ENCODE peak calls at places on chromosomes 11 and 22, in five cellular contexts. One of them, this sample, is unnamed.

GRCh38 chr22:16955678-16956210 is 52.3 kb downstream of the GAB4 start:
- DNase-seq in trophoblast cell: no peak
- DNase-seq in neuronal stem cell: no peak
- DNase-seq in H9: no peak
- DNase-seq in H1: peak
- DNase-seq in this sample: no peak

GRCh38 chr22:42994917-42995562 is 19.9 kb downstream of the PACSIN2 start:
- DNase-seq in trophoblast cell: no peak
- DNase-seq in neuronal stem cell: no peak
- DNase-seq in H1: no peak
- DNase-seq in H9: no peak
- DNase-seq in this sample: peak

GRCh38 chr11:18608373-18608772 is 8.8 kb downstream of the MISFA start:
- DNase-seq in trophoblast cell: no peak
- DNase-seq in neuronal stem cell: no peak
- DNase-seq in H9: no peak
- DNase-seq in H1: no peak
- DNase-seq in this sample: no peak

GRCh38 chr22:19820880-19821522 is 33.7 kb downstream of the GNB1L start:
- DNase-seq in H9: peak
- DNase-seq in trophoblast cell: no peak
- DNase-seq in H1: peak
- DNase-seq in neuronal stem cell: no peak
- DNase-seq in this sample: no peak

GRCh38 chr11:43282607-43283440 is 29.0 kb upstream of the API5 start:
- DNase-seq in H9: peak
- DNase-seq in H1: peak
- DNase-seq in neuronal stem cell: peak
- DNase-seq in trophoblast cell: peak
- DNase-seq in this sample: peak

GRCh38 chr22:41919357-41920224 is 4.7 kb upstream of the SHISA8 start:
- DNase-seq in trophoblast cell: no peak
- DNase-seq in neuronal stem cell: no peak
- DNase-seq in H9: peak
- DNase-seq in H1: peak
- DNase-seq in this sample: peak

GRCh38 chr11:65262775-65263174 is 1.0 kb downstream of the POLA2 start:
- DNase-seq in neuronal stem cell: no peak
- DNase-seq in H9: no peak
- DNase-seq in trophoblast cell: no peak
- DNase-seq in H1: no peak
- DNase-seq in this sample: no peak

GRCh38 chr11:57484141-57484710 is 23.9 kb downstream of the RTN4RL2 start:
- DNase-seq in neuronal stem cell: no peak
- DNase-seq in trophoblast cell: no peak
- DNase-seq in H1: no peak
- DNase-seq in H9: no peak
- DNase-seq in this sample: no peak

GRCh38 chr22:45996241-45997076 is 19.5 kb upstream of the WNT7B start:
- DNase-seq in trophoblast cell: peak
- DNase-seq in neuronal stem cell: no peak
- DNase-seq in H1: no peak
- DNase-seq in H9: no peak
- DNase-seq in this sample: peak

GRCh38 chr11:82775736-82776346 is 42.2 kb upstream of the FAM181B start:
- DNase-seq in H9: peak
- DNase-seq in H1: peak
- DNase-seq in neuronal stem cell: no peak
- DNase-seq in trophoblast cell: peak
- DNase-seq in this sample: peak

GRCh38 chr22:39384750-39385480 is 14.7 kb upstream of the TAB1 start:
- DNase-seq in trophoblast cell: no peak
- DNase-seq in H1: peak
- DNase-seq in H9: peak
- DNase-seq in neuronal stem cell: peak
- DNase-seq in this sample: peak

GRCh38 chr22:48394787-48395620 is 1432.7 kb downstream of the BRD1 start:
- DNase-seq in H1: peak
- DNase-seq in neuronal stem cell: no peak
- DNase-seq in trophoblast cell: no peak
- DNase-seq in H9: no peak
- DNase-seq in this sample: no peak

GRCh38 chr11:28919194-28919593 is 811.0 kb downstream of the METTL15 start:
- DNase-seq in trophoblast cell: no peak
- DNase-seq in H1: no peak
- DNase-seq in neuronal stem cell: no peak
- DNase-seq in H9: no peak
- DNase-seq in this sample: no peak

GRCh38 chr11:28924007-28924406 is 815.8 kb downstream of the METTL15 start:
- DNase-seq in trophoblast cell: no peak
- DNase-seq in neuronal stem cell: no peak
- DNase-seq in H1: no peak
- DNase-seq in H9: no peak
- DNase-seq in this sample: no peak

GRCh38 chr11:28922351-28922981 is 814.3 kb downstream of the METTL15 start:
- DNase-seq in H9: no peak
- DNase-seq in trophoblast cell: no peak
- DNase-seq in H1: no peak
- DNase-seq in neuronal stem cell: no peak
- DNase-seq in this sample: no peak
- H4K91ac ChIP-seq in H9: no peak
- H4K91ac ChIP-seq in trophoblast cell: no peak
- H4K91ac ChIP-seq in H1: no peak
- H4K91ac ChIP-seq in neuronal stem cell: no peak
- H4K91ac ChIP-seq in this sample: no peak

DNA sequence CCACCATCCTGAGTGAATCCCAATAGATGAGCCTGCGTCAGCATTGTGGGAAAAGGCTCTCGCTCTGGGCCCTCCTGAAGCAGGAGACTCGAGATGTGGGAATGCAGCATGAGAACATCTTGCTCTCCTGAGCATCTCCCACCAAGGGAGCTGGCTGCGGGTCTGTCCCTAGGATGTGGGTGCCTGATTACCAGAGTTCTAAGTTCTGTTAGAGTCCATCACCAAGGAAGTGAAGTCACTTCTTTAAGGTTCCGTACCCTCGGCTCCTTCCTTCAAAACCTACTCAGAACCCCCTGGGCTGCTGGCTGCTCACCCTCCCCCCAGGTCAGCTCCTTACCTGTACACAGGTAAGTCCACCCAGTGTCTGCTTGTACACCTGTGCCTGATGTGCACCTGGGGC is 100.5 kb upstream of the IGLL5 start:
- DNase-seq in H1: peak
- DNase-seq in trophoblast cell: no peak
- DNase-seq in neuronal stem cell: no peak
- DNase-seq in H9: no peak
- DNase-seq in this sample: no peak
- H2BK12ac ChIP-seq in H1: no peak
- H2BK12ac ChIP-seq in trophoblast cell: no peak
- H2BK12ac ChIP-seq in neuronal stem cell: no peak
- H2BK12ac ChIP-seq in H9: no peak
- H2BK12ac ChIP-seq in this sample: no peak

DNA sequence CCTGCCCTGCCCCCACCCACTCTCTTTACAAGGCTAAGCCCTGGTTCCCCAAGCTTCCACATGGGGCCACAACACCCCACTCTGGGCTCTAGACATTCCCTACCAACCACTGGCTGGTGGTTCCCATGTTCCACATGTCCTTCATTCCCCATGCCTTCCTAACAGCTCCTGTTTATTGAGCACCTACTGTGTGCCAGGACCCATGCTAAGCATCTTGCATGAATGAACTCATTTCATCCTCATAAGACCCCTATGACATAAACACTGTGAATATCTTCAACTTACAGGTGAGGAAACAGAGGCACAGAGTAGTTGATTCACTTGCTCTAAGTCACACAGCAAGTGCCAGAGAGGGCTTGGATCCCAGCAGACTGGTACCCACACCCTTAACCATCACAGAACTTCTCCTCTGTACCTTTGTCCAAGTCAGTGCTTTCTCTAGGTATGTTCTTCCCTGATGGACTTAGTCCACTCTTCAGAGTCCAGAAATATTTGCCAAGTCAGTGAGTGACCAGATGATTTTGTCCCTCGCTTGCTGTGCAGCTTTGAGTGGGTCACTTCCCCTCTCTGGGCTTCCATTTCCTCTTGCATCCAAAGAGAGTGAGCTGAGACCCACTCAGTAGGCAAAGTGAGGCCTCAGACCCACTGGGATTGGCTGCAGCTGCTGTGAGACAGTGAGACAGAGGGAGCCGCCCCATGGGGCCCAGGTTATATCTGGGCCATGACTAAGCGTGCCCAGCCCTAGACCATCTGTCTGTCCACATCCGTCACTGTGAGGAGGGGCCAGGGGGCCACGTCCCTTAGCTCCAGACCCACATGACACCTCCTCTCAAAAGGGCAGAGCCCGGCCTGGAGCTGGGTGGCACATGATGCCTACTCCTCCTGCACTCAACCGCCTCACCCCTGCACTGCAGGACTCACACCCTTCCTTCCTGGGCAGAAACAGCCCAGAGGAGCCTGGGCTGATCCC is 132.4 kb downstream of the MN1 start:
- DNase-seq in neuronal stem cell: no peak
- DNase-seq in H9: peak
- DNase-seq in trophoblast cell: no peak
- DNase-seq in H1: no peak
- DNase-seq in this sample: peak
- H2AK5ac ChIP-seq in neuronal stem cell: peak
- H2AK5ac ChIP-seq in H9: no peak
- H2AK5ac ChIP-seq in trophoblast cell: peak
- H2AK5ac ChIP-seq in H1: peak
- H2AK5ac ChIP-seq in this sample: no peak

GRCh38 chr11:74288161-74288560 is 23.3 kb downstream of the P4HA3 start:
- DNase-seq in trophoblast cell: no peak
- DNase-seq in H1: no peak
- DNase-seq in H9: no peak
- DNase-seq in neuronal stem cell: no peak
- DNase-seq in this sample: peak
- H4K91ac ChIP-seq in trophoblast cell: no peak
- H4K91ac ChIP-seq in H1: no peak
- H4K91ac ChIP-seq in H9: no peak
- H4K91ac ChIP-seq in neuronal stem cell: no peak
- H4K91ac ChIP-seq in this sample: no peak

GRCh38 chr11:112300094-112300786 is 39.6 kb upstream of the PLET1 start:
- DNase-seq in H9: no peak
- DNase-seq in H1: no peak
- DNase-seq in trophoblast cell: no peak
- DNase-seq in neuronal stem cell: no peak
- DNase-seq in this sample: no peak

GRCh38 chr11:112296044-112296443 is 35.4 kb upstream of the PLET1 start:
- DNase-seq in trophoblast cell: no peak
- DNase-seq in H1: no peak
- DNase-seq in H9: no peak
- DNase-seq in neuronal stem cell: no peak
- DNase-seq in this sample: no peak

GRCh38 chr11:112298535-112298934 is 37.9 kb upstream of the PLET1 start:
- DNase-seq in neuronal stem cell: no peak
- DNase-seq in trophoblast cell: no peak
- DNase-seq in H9: no peak
- DNase-seq in H1: no peak
- DNase-seq in this sample: no peak

GRCh38 chr11:112294688-112295340 is 34.2 kb upstream of the PLET1 start:
- DNase-seq in H9: no peak
- DNase-seq in neuronal stem cell: no peak
- DNase-seq in trophoblast cell: no peak
- DNase-seq in H1: no peak
- DNase-seq in this sample: peak

DNA sequence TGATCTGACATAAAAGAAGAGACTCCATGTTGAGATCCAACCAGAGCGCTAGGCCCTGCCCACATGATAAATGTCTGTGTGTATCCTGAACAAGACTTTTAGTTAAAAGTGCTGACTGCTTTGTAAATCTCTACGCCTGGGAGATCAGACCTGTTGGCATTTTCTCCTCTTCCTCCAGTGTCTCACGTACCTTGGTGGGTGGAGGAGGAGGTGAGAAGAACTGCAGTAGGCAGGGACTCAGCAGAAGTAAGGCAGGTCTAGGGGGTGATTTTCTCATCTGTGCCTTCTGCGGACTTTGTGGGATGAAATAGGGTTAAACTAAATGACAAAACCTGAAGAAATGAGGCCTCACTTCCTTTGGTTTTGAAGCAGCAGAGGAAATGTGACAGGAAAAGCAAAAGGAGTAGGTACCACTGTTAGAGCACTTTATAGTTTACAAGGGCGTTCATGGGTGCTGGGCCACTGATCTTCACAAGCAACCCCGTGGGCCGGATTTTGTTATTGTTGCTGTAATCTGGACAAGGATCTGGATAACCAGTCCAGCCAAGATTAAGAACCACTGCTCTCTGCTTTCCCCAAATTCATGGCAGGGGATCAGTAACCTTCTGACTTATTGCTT is 36.7 kb upstream of the PLET1 start:
- DNase-seq in neuronal stem cell: no peak
- DNase-seq in H9: no peak
- DNase-seq in trophoblast cell: no peak
- DNase-seq in H1: no peak
- DNase-seq in this sample: no peak
- H2BK12ac ChIP-seq in neuronal stem cell: no peak
- H2BK12ac ChIP-seq in H9: no peak
- H2BK12ac ChIP-seq in trophoblast cell: no peak
- H2BK12ac ChIP-seq in H1: no peak
- H2BK12ac ChIP-seq in this sample: no peak

GRCh38 chr11:70402685-70403084 is 4.4 kb downstream of the CTTN start:
- DNase-seq in H1: no peak
- DNase-seq in neuronal stem cell: no peak
- DNase-seq in trophoblast cell: no peak
- DNase-seq in H9: no peak
- DNase-seq in this sample: no peak

GRCh38 chr11:70399681-70400112 is 1.4 kb downstream of the CTTN start:
- DNase-seq in neuronal stem cell: no peak
- DNase-seq in trophoblast cell: peak
- DNase-seq in H9: peak
- DNase-seq in H1: peak
- DNase-seq in this sample: peak

GRCh38 chr11:70398834-70399680 is 728 bp downstream of the CTTN start:
- DNase-seq in H9: no peak
- DNase-seq in trophoblast cell: peak
- DNase-seq in neuronal stem cell: no peak
- DNase-seq in H1: no peak
- DNase-seq in this sample: no peak

GRCh38 chr11:70397983-70398833 is at the start of gene CTTN:
- DNase-seq in neuronal stem cell: peak
- DNase-seq in H1: peak
- DNase-seq in trophoblast cell: peak
- DNase-seq in H9: peak
- DNase-seq in this sample: peak

DNA sequence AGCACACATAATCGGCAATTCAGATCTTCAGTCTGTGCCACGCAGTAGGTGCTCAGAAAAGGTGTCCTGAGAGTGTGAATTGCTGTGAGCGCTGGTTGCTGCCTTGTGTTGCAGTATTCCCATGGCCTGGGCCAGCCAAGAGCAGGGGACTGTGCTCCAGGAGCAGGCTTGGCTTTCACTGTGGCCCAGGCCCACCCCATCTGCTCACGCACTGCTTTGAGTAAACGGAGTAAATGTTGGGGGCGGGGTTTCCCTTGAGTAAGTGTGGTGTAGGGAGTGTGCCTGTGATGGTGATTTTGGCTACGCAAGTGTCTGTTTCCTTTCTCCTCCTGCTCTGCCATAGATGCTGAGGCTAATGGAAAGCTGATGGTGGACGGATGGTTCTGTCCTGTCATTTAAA is 2.3 kb downstream of the CTTN start:
- DNase-seq in H1: no peak
- DNase-seq in H9: no peak
- DNase-seq in neuronal stem cell: no peak
- DNase-seq in trophoblast cell: no peak
- DNase-seq in this sample: no peak
- H2AK5ac ChIP-seq in H1: no peak
- H2AK5ac ChIP-seq in H9: no peak
- H2AK5ac ChIP-seq in neuronal stem cell: no peak
- H2AK5ac ChIP-seq in trophoblast cell: no peak
- H2AK5ac ChIP-seq in this sample: no peak

GRCh38 chr11:33195391-33196190 is 34.3 kb upstream of the CSTF3 start:
- DNase-seq in neuronal stem cell: no peak
- DNase-seq in H1: no peak
- DNase-seq in H9: no peak
- DNase-seq in trophoblast cell: no peak
- DNase-seq in this sample: peak
- H4K91ac ChIP-seq in neuronal stem cell: no peak
- H4K91ac ChIP-seq in H1: no peak
- H4K91ac ChIP-seq in H9: no peak
- H4K91ac ChIP-seq in trophoblast cell: no peak
- H4K91ac ChIP-seq in this sample: no peak

This sample was measured in mesenchymal stem cell.